ENCODE peak calls at places on chromosomes 2 and 18, in ten cellular contexts. Y, H, B, E, I, Z, K, X, U and W are unnamed samples.

GRCh38 chr2:175036582-175037018 is 31.4 kb upstream of the CHN1 start:
- DNase-seq in H (peak), Y (peak), K (peak), U (no peak), E (no peak), Z (no peak), X (no peak), I (no peak), B (no peak), W (peak)

GRCh38 chr2:9165625-9166024 is 41.0 kb upstream of the ASAP2 start:
- DNase-seq in X (peak), Z (no peak), Y (no peak), H (no peak), B (no peak), E (no peak), I (peak), U (peak), K (no peak), W (peak)

GRCh38 chr2:20150110-20150706 is 74.7 kb downstream of the SDC1 start:
- DNase-seq in B (no peak), X (no peak), K (no peak), I (no peak), U (no peak), Z (no peak), E (no peak), Y (no peak), H (no peak), W (no peak)

GRCh38 chr2:216339456-216340279 is 32.6 kb downstream of the MARCHF4 start:
- DNase-seq in I (no peak), E (peak), Y (peak), X (no peak), Z (peak), K (peak), U (no peak), H (no peak), B (peak), W (no peak)

GRCh38 chr2:72919414-72920316 is 2.3 kb downstream of the EMX1 start:
- DNase-seq in Y (peak), H (no peak), K (no peak), B (no peak), E (peak), U (no peak), I (no peak), X (no peak), Z (no peak), W (no peak)

GRCh38 chr18:26046419-26047077 is 43.9 kb downstream of the SS18 start:
- DNase-seq in H (no peak), K (no peak), U (no peak), I (no peak), E (no peak), Y (no peak), B (no peak), X (peak), Z (no peak), W (no peak)

GRCh38 chr2:187552381-187552780 is 1.9 kb downstream of the TFPI start:
- DNase-seq in H (no peak), E (no peak), I (no peak), Z (no peak), B (no peak), Y (no peak), X (no peak), K (no peak), U (no peak), W (no peak)

GRCh38 chr2:236252521-236252920 is 11.7 kb downstream of the ASB18 start:
- DNase-seq in Y (no peak), I (no peak), E (no peak), K (no peak), Z (no peak), U (no peak), B (no peak), H (no peak), X (no peak), W (no peak)

GRCh38 chr2:83584674-83585073 is 874.4 kb downstream of the SUCLG1 start:
- DNase-seq in Y (no peak), Z (no peak), K (no peak), U (peak), E (no peak), B (peak), I (no peak), H (peak), X (no peak), W (no peak)

GRCh38 chr2:106816974-106817373 is 69.0 kb downstream of the ST6GAL2 start:
- DNase-seq in Y (no peak), I (no peak), H (no peak), X (no peak), E (no peak), U (no peak), Z (no peak), K (no peak), B (peak), W (no peak)

GRCh38 chr2:174914894-174915760 is 90.1 kb downstream of the CHN1 start:
- DNase-seq in B (peak), X (no peak), H (no peak), U (no peak), I (no peak), Y (no peak), Z (no peak), K (no peak), E (no peak), W (no peak)

GRCh38 chr18:63336366-63337099 is 17.0 kb upstream of the BCL2 start:
- DNase-seq in E (no peak), Z (no peak), K (no peak), X (no peak), I (peak), Y (no peak), B (no peak), H (peak), U (peak), W (peak)

GRCh38 chr18:13217466-13217961 is 1.0 kb upstream of the LDLRAD4 start:
- DNase-seq in X (peak), H (no peak), E (peak), U (no peak), Y (peak), I (peak), K (peak), Z (no peak), B (peak), W (no peak)

GRCh38 chr2:241739651-241740050 is 5.2 kb downstream of the D2HGDH start:
- DNase-seq in H (no peak), I (no peak), K (no peak), X (no peak), Z (no peak), U (peak), Y (no peak), B (no peak), E (no peak), W (no peak)

GRCh38 chr18:68956650-68957049 is 158.8 kb downstream of the CCDC102B start:
- DNase-seq in Z (no peak), K (no peak), H (no peak), I (no peak), X (no peak), Y (no peak), U (no peak), B (no peak), E (no peak), W (no peak)

GRCh38 chr2:98528349-98528748 is 80.0 kb downstream of the COA5 start:
- DNase-seq in K (no peak), E (no peak), B (no peak), X (no peak), I (no peak), Z (no peak), Y (no peak), H (no peak), U (no peak), W (no peak)

GRCh38 chr2:68831688-68832087 is 39.5 kb downstream of the BMP10 start:
- DNase-seq in Y (no peak), Z (no peak), U (no peak), E (no peak), K (no peak), X (no peak), H (no peak), B (peak), I (no peak), W (no peak)

GRCh38 chr2:171289938-171290480 is 129.3 kb upstream of the TLK1 start:
- DNase-seq in U (no peak), I (no peak), X (no peak), H (no peak), K (no peak), Z (no peak), B (no peak), Y (no peak), E (no peak), W (no peak)

GRCh38 chr2:122028371-122029102 is 273.1 kb downstream of the TSN start:
- DNase-seq in E (no peak), H (peak), K (no peak), I (peak), B (no peak), U (peak), Z (no peak), Y (no peak), X (no peak), W (no peak)

GRCh38 chr18:22057908-22058527 is 111.4 kb upstream of the GATA6 start:
- DNase-seq in E (no peak), K (peak), B (no peak), X (no peak), H (no peak), I (no peak), U (no peak), Y (no peak), Z (no peak), W (no peak)

GRCh38 chr2:46076251-46076650 is 221.0 kb upstream of the EPAS1 start:
- DNase-seq in H (no peak), Z (no peak), I (no peak), K (no peak), E (no peak), X (no peak), B (no peak), U (no peak), Y (no peak), W (no peak)

GRCh38 chr2:133846476-133846875 is 278.2 kb upstream of the NCKAP5 start:
- DNase-seq in Y (no peak), B (no peak), Z (no peak), X (no peak), K (no peak), I (no peak), H (no peak), U (no peak), E (no peak), W (no peak)